ENCODE peak calls at places on chromosome 17, in four cellular contexts. V, K, J and A are unnamed samples.
A peak's percentile ranks its signal among the peaks of the same experiment; 100 is the strongest.

GRCh38 chr17:41750866-41751265 is 16.4 kb upstream of the HAP1 start:
- DNase-seq in V (no peak), K (no peak), J (no peak), A (no peak)

GRCh38 chr17:72393553-72393952 is 272.7 kb downstream of the SOX9 start:
- DNase-seq in V (peak; percentile 84), K (no peak), J (no peak), A (peak; percentile 72)

GRCh38 chr17:77498875-77499698 is 358.3 kb downstream of the SEC14L1 start:
- DNase-seq in V (no peak), K (peak; percentile 82), J (no peak), A (no peak)

GRCh38 chr17:82145550-82146165 is 47.6 kb upstream of the FASN start:
- DNase-seq in V (no peak), K (no peak), J (no peak), A (no peak)

GRCh38 chr17:40450175-40450574 is 6.9 kb downstream of the IGFBP4 start:
- DNase-seq in V (peak; percentile 69), K (no peak), J (no peak), A (no peak)

GRCh38 chr17:1709971-1710806 is at the start of gene TLCD2:
- DNase-seq in V (peak; percentile 68), K (peak; percentile 95), J (no peak), A (peak; percentile 89)

GRCh38 chr17:5355416-5356129 is 63.9 kb downstream of the NUP88 start:
- DNase-seq in V (peak; percentile 29), K (no peak), J (no peak), A (no peak)

GRCh38 chr17:33200587-33200986 is 92.5 kb downstream of the ASIC2 start:
- DNase-seq in V (peak; percentile 11), K (peak; percentile 49), J (no peak), A (peak; percentile 20)

GRCh38 chr17:36741019-36741902 is 139.9 kb downstream of the MRM1 start:
- DNase-seq in V (no peak), K (no peak), J (no peak), A (no peak)

GRCh38 chr17:45020354-45021138 is 30.9 kb downstream of the DCAKD start:
- DNase-seq in V (no peak), K (no peak), J (no peak), A (peak; percentile 46)

GRCh38 chr17:75077072-75077489 is 10.7 kb upstream of the SLC16A5 start:
- DNase-seq in V (no peak), K (no peak), J (no peak), A (no peak)

GRCh38 chr17:67448449-67448848 is 71.4 kb downstream of the PITPNC1 start:
- DNase-seq in V (no peak), K (no peak), J (no peak), A (no peak)

GRCh38 chr17:74355065-74355464 is 6.6 kb downstream of the BTBD17 start:
- DNase-seq in V (no peak), K (no peak), J (no peak), A (no peak)